ENCODE peak calls at places on chromosome 18, in four cellular contexts. V is NCI-H748 treated with DMSO at 0.1 percent for 48 hours; N is CD8-positive, alpha-beta memory T cell; D is cardiac fibroblast. X is an unnamed sample.

GRCh38 chr18:50218432-50219197 is 23.7 kb upstream of the MYO5B start:
- DNase-seq in V (no peak), N (no peak), D (peak; percentile 54), X (peak; percentile 14)

GRCh38 chr18:2571200-2572143 is at the start of the genes METTL4 and NDC80:
- DNase-seq in V (peak; percentile 92), N (peak; percentile 89), D (peak; percentile 94), X (peak; percentile 94)

GRCh38 chr18:34117319-34117718 is 107.4 kb downstream of the NOL4 start:
- DNase-seq in V (peak; percentile 100), N (no peak), D (no peak), X (peak; percentile 100)

GRCh38 chr18:77049938-77050337 is 82.6 kb downstream of the MBP start:
- DNase-seq in V (no peak), N (no peak), D (peak; percentile 36), X (no peak)

GRCh38 chr18:73980289-73980979 is 167.2 kb downstream of the FBXO15 start:
- DNase-seq in V (peak; percentile 17), N (no peak), D (peak; percentile 42), X (peak; percentile 35)

GRCh38 chr18:6497543-6497942 is 82.8 kb upstream of the L3MBTL4 start:
- DNase-seq in V (no peak), N (no peak), D (no peak), X (no peak)

GRCh38 chr18:23151414-23152099 is 16.3 kb downstream of the CABLES1 start:
- DNase-seq in V (no peak), N (no peak), D (peak; percentile 29), X (no peak)

GRCh38 chr18:24677011-24677410 is 216.6 kb downstream of the HRH4 start:
- DNase-seq in V (no peak), N (no peak), D (no peak), X (no peak)

GRCh38 chr18:64100136-64100922 is 48.6 kb downstream of the LINC00305 start:
- DNase-seq in V (peak; percentile 20), N (no peak), D (no peak), X (peak; percentile 24)

GRCh38 chr18:24397131-24397693 is 412 bp downstream of the OSBPL1A start:
- DNase-seq in V (peak; percentile 36), N (no peak), D (peak; percentile 76), X (peak; percentile 91)

GRCh38 chr18:24560511-24560981 is 100.1 kb downstream of the HRH4 start:
- DNase-seq in V (no peak), N (no peak), D (no peak), X (no peak)

GRCh38 chr18:69674292-69674877 is 273.3 kb downstream of the CD226 start:
- DNase-seq in V (no peak), N (no peak), D (no peak), X (no peak)

GRCh38 chr18:75365837-75366236 is 61.7 kb downstream of the SMIM21 start:
- DNase-seq in V (no peak), N (no peak), D (no peak), X (no peak)

GRCh38 chr18:58263055-58263732 is 219.2 kb downstream of the NEDD4L start:
- DNase-seq in V (no peak), N (no peak), D (peak; percentile 26), X (no peak)

GRCh38 chr18:48392266-48392665 is 16.9 kb downstream of the ZBTB7C start:
- DNase-seq in V (no peak), N (no peak), D (no peak), X (no peak)

GRCh38 chr18:11147962-11148654 is 1.3 kb downstream of the PIEZO2 start:
- DNase-seq in V (no peak), N (no peak), D (no peak), X (no peak)

GRCh38 chr18:40824291-40824690 is 1130.7 kb upstream of the PIK3C3 start:
- DNase-seq in V (no peak), N (no peak), D (no peak), X (no peak)

GRCh38 chr18:45589559-45590041 is 25.7 kb upstream of the SLC14A2 start:
- DNase-seq in V (no peak), N (no peak), D (peak; percentile 54), X (no peak)

GRCh38 chr18:58493070-58493469 is 135.8 kb downstream of the ALPK2 start:
- DNase-seq in V (no peak), N (no peak), D (no peak), X (no peak)

GRCh38 chr18:12659904-12660605 is 2.1 kb upstream of the SPIRE1 start:
- DNase-seq in V (peak; percentile 59), N (peak; percentile 47), D (peak; percentile 82), X (peak; percentile 71)

GRCh38 chr18:62151068-62151771 is 35.6 kb downstream of the PIGN start:
- DNase-seq in V (no peak), N (no peak), D (no peak), X (no peak)

GRCh38 chr18:55301836-55302235 is 286.2 kb downstream of the TCF4 start:
- DNase-seq in V (no peak), N (no peak), D (no peak), X (no peak)

GRCh38 chr18:34909637-34910364 is 131.4 kb upstream of the MAPRE2 start:
- DNase-seq in V (no peak), N (no peak), D (peak; percentile 45), X (no peak)

GRCh38 chr18:48354746-48355260 is 54.4 kb downstream of the ZBTB7C start:
- DNase-seq in V (no peak), N (no peak), D (no peak), X (no peak)

GRCh38 chr18:35512761-35513160 is 15.0 kb upstream of the INO80C start:
- DNase-seq in V (no peak), N (no peak), D (no peak), X (no peak)

X was measured in NCI-H146.